ENCODE peak calls at places on chromosomes 4 and X, in five cellular contexts. One of them, this sample, is unnamed.

GRCh38 chrX:23844502-23845138 is 61.6 kb downstream of the SAT1 start:
- DNase-seq in tibial artery: no peak
- DNase-seq in AG09309: no peak
- DNase-seq in A549: no peak
- DNase-seq in PC-3: no peak
- DNase-seq in this sample: no peak

GRCh38 chr4:110055014-110055768 is 142.5 kb downstream of the EGF start:
- DNase-seq in A549: no peak
- DNase-seq in AG09309: no peak
- DNase-seq in PC-3: peak; percentile 35
- DNase-seq in tibial artery: no peak
- DNase-seq in this sample: no peak

GRCh38 chr4:167234388-167234881 is at the start of gene SPOCK3:
- DNase-seq in AG09309: no peak
- DNase-seq in PC-3: peak; percentile 44
- DNase-seq in A549: peak; percentile 22
- DNase-seq in tibial artery: no peak
- DNase-seq in this sample: no peak

GRCh38 chrX:128106630-128107029 is 54.4 kb upstream of the ACTRT1 start:
- DNase-seq in A549: peak; percentile 0
- DNase-seq in tibial artery: no peak
- DNase-seq in AG09309: no peak
- DNase-seq in PC-3: peak; percentile 42
- DNase-seq in this sample: no peak

GRCh38 chr4:79298027-79298426 is 27.8 kb downstream of the NAA11 start:
- DNase-seq in tibial artery: no peak
- DNase-seq in AG09309: no peak
- DNase-seq in A549: no peak
- DNase-seq in PC-3: no peak
- DNase-seq in this sample: no peak

GRCh38 chr4:112109455-112110425 is 35.5 kb upstream of the FAM241A start:
- DNase-seq in tibial artery: no peak
- DNase-seq in AG09309: no peak
- DNase-seq in A549: no peak
- DNase-seq in PC-3: peak; percentile 6
- DNase-seq in this sample: no peak

GRCh38 chr4:5034206-5034605 is 14.9 kb upstream of the CYTL1 start:
- DNase-seq in PC-3: no peak
- DNase-seq in A549: no peak
- DNase-seq in AG09309: no peak
- DNase-seq in tibial artery: no peak
- DNase-seq in this sample: no peak

GRCh38 chrX:69535661-69536060 is 31.5 kb downstream of the NALF2 start:
- DNase-seq in PC-3: no peak
- DNase-seq in AG09309: no peak
- DNase-seq in tibial artery: no peak
- DNase-seq in A549: no peak
- DNase-seq in this sample: no peak

GRCh38 chrX:134758652-134759051 is 100.4 kb upstream of the PLAC1 start:
- DNase-seq in PC-3: no peak
- DNase-seq in A549: no peak
- DNase-seq in AG09309: no peak
- DNase-seq in tibial artery: no peak
- DNase-seq in this sample: no peak

GRCh38 chr4:148353571-148353970 is 88.6 kb downstream of the NR3C2 start:
- DNase-seq in AG09309: no peak
- DNase-seq in tibial artery: no peak
- DNase-seq in A549: no peak
- DNase-seq in PC-3: no peak
- DNase-seq in this sample: no peak

GRCh38 chrX:41923925-41924693 is 755 bp upstream of the CASK start:
- DNase-seq in tibial artery: peak; percentile 54
- DNase-seq in A549: peak; percentile 44
- DNase-seq in PC-3: peak; percentile 61
- DNase-seq in AG09309: peak; percentile 7
- DNase-seq in this sample: no peak

GRCh38 chr4:187236491-187236890 is 512.8 kb upstream of the FAT1 start:
- DNase-seq in tibial artery: no peak
- DNase-seq in A549: no peak
- DNase-seq in AG09309: peak; percentile 90
- DNase-seq in PC-3: peak; percentile 71
- DNase-seq in this sample: peak; percentile 71

GRCh38 chr4:2246384-2247127 is 4.6 kb upstream of the HAUS3 start:
- DNase-seq in AG09309: no peak
- DNase-seq in A549: no peak
- DNase-seq in PC-3: no peak
- DNase-seq in tibial artery: no peak
- DNase-seq in this sample: no peak

GRCh38 chrX:115362334-115363095 is 73.0 kb downstream of the LUZP4 start:
- DNase-seq in PC-3: no peak
- DNase-seq in A549: no peak
- DNase-seq in AG09309: no peak
- DNase-seq in tibial artery: no peak
- DNase-seq in this sample: no peak

GRCh38 chrX:77076896-77077295 is 370.3 kb upstream of the FGF16 start:
- DNase-seq in tibial artery: no peak
- DNase-seq in PC-3: no peak
- DNase-seq in A549: no peak
- DNase-seq in AG09309: no peak
- DNase-seq in this sample: no peak

GRCh38 chr4:32136081-32136787 is 1416.1 kb downstream of the PCDH7 start:
- DNase-seq in tibial artery: no peak
- DNase-seq in A549: no peak
- DNase-seq in AG09309: no peak
- DNase-seq in PC-3: peak; percentile 14
- DNase-seq in this sample: no peak

GRCh38 chr4:123821861-123822260 is 425.3 kb downstream of the SPRY1 start:
- DNase-seq in AG09309: peak; percentile 56
- DNase-seq in tibial artery: no peak
- DNase-seq in PC-3: peak; percentile 2
- DNase-seq in A549: no peak
- DNase-seq in this sample: peak; percentile 54

GRCh38 chr4:185958094-185958493 is 110.9 kb upstream of the TLR3 start:
- DNase-seq in PC-3: no peak
- DNase-seq in A549: no peak
- DNase-seq in tibial artery: no peak
- DNase-seq in AG09309: no peak
- DNase-seq in this sample: no peak

GRCh38 chrX:152991123-152991522 is 2.8 kb downstream of the PNMA5 start:
- DNase-seq in A549: no peak
- DNase-seq in tibial artery: no peak
- DNase-seq in PC-3: no peak
- DNase-seq in AG09309: no peak
- DNase-seq in this sample: no peak

GRCh38 chr4:17234678-17235077 is 277.2 kb downstream of the QDPR start:
- DNase-seq in tibial artery: no peak
- DNase-seq in PC-3: no peak
- DNase-seq in AG09309: no peak
- DNase-seq in A549: no peak
- DNase-seq in this sample: no peak
- TF ChIP-seq CTCF in tibial artery: no peak
- TF ChIP-seq CTCF in PC-3: no peak
- TF ChIP-seq CTCF in AG09309: no peak
- TF ChIP-seq CTCF in A549: no peak
- TF ChIP-seq CTCF in this sample: no peak

DNA sequence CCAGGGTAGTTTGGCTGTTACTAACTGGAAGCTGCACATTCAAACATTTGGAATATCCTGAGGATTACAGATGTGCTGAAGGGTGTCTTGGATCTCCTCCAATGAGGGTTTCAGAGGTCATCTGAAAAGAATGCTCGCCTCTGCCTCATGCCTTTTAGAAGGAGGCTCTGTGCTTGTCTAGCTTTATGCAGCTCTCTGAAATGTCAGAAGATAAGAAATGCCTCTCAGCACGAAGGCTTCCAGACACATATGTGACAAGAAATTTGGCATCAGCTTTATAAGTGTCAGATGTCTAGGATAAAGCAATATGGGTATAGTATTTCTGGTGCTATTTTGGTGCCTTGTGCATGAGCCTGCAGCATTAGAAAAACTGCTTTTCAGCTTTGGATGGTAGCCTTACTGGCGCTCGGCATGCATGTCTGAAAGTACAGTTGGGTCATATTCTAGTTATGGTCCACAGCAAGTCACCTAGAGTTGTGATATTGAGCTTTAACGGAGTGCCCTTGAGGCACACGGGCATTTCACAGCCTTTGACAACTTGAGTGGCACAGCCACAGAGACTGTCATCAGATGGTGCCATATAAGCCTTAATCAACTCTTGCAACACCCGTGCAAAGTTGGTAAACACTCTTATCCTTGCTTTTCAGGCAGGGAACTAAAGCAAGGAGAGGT is 70.8 kb upstream of the PGRMC2 start:
- DNase-seq in A549: no peak
- DNase-seq in AG09309: no peak
- DNase-seq in tibial artery: no peak
- DNase-seq in PC-3: no peak
- DNase-seq in this sample: peak; percentile 58
- H3K4me3 ChIP-seq in A549: no peak overlapping the region
- H3K4me3 ChIP-seq in AG09309: no peak overlapping the region
- H3K4me3 ChIP-seq in tibial artery: no peak overlapping the region
- H3K4me3 ChIP-seq in PC-3: no peak overlapping the region
- H3K4me3 ChIP-seq in this sample: no peak overlapping the region

GRCh38 chr4:67915400-67915966 is 31.7 kb upstream of the TMPRSS11D start:
- DNase-seq in PC-3: no peak
- DNase-seq in A549: no peak
- DNase-seq in AG09309: no peak
- DNase-seq in tibial artery: no peak
- DNase-seq in this sample: no peak

GRCh38 chr4:67922697-67923096 is 38.9 kb upstream of the TMPRSS11D start:
- DNase-seq in PC-3: no peak
- DNase-seq in A549: no peak
- DNase-seq in AG09309: no peak
- DNase-seq in tibial artery: no peak
- DNase-seq in this sample: no peak

DNA sequence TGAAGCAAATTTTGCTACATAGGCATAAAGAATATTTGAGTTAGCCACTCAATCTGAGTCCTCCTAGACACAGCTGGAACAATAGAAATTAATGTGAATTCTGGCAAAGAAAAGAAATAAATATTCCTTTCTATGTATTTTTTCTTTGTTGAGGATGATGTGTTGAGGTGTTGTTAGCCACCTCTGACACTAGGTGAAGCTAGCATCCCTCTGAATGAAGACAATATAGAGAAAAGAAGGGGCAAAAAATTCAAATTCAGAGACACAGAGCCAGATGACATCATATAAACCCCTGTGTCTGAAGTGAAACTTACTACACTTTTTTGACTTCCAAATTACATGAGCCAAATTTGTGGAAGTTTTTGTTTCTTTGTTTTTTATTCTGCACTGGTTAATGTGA is 34.6 kb upstream of the TMPRSS11D start:
- DNase-seq in tibial artery: no peak
- DNase-seq in AG09309: no peak
- DNase-seq in A549: no peak
- DNase-seq in PC-3: peak; percentile 33
- DNase-seq in this sample: no peak
- TF ChIP-seq CTCF in tibial artery: no peak
- TF ChIP-seq CTCF in AG09309: peak; percentile 6
- TF ChIP-seq CTCF in A549: no peak
- TF ChIP-seq CTCF in PC-3: peak; percentile 85
- TF ChIP-seq CTCF in this sample: peak; percentile 17

GRCh38 chr4:182533948-182534347 is 290.7 kb downstream of the TENM3 start:
- DNase-seq in PC-3: peak; percentile 56
- DNase-seq in AG09309: no peak
- DNase-seq in tibial artery: no peak
- DNase-seq in A549: no peak
- DNase-seq in this sample: no peak
- H3K4me3 ChIP-seq in PC-3: no peak overlapping the region
- H3K4me3 ChIP-seq in AG09309: no peak overlapping the region
- H3K4me3 ChIP-seq in tibial artery: no peak overlapping the region
- H3K4me3 ChIP-seq in A549: no peak overlapping the region
- H3K4me3 ChIP-seq in this sample: no peak overlapping the region

This sample was measured in BJ.